ENCODE peak calls at places on chromosomes 7 and 10, in nine cellular contexts. One of them, this sample, is unnamed.

GRCh38 chr7:13841284-13841683 is 148.2 kb downstream of the ETV1 start:
- DNase-seq in AG04449: no peak
- DNase-seq in hepatocyte: peak
- DNase-seq in tibial artery: no peak
- DNase-seq in heart left ventricle: no peak
- DNase-seq in SK-N-SH: no peak
- DNase-seq in brain microvascular endothelial cell: no peak
- DNase-seq in epithelial cell of esophagus: peak
- DNase-seq in cardiac fibroblast: no peak
- DNase-seq in this sample: no peak

GRCh38 chr7:45102785-45103712 is 8.4 kb downstream of the TBRG4 start:
- DNase-seq in AG04449: no peak
- DNase-seq in hepatocyte: no peak
- DNase-seq in tibial artery: no peak
- DNase-seq in heart left ventricle: no peak
- DNase-seq in SK-N-SH: no peak
- DNase-seq in brain microvascular endothelial cell: no peak
- DNase-seq in epithelial cell of esophagus: no peak
- DNase-seq in cardiac fibroblast: no peak
- DNase-seq in this sample: no peak

GRCh38 chr7:43195256-43195655 is 82.8 kb downstream of the HECW1 start:
- DNase-seq in AG04449: no peak
- DNase-seq in hepatocyte: no peak
- DNase-seq in tibial artery: no peak
- DNase-seq in heart left ventricle: no peak
- DNase-seq in SK-N-SH: no peak
- DNase-seq in brain microvascular endothelial cell: no peak
- DNase-seq in epithelial cell of esophagus: no peak
- DNase-seq in cardiac fibroblast: no peak
- DNase-seq in this sample: no peak

GRCh38 chr10:572066-572465 is 117.4 kb downstream of the DIP2C start:
- DNase-seq in AG04449: no peak
- DNase-seq in hepatocyte: no peak
- DNase-seq in tibial artery: no peak
- DNase-seq in heart left ventricle: no peak
- DNase-seq in SK-N-SH: no peak
- DNase-seq in brain microvascular endothelial cell: no peak
- DNase-seq in epithelial cell of esophagus: no peak
- DNase-seq in cardiac fibroblast: no peak
- DNase-seq in this sample: no peak

GRCh38 chr10:110512461-110513187 is 14.9 kb downstream of the DUSP5 start:
- DNase-seq in AG04449: no peak
- DNase-seq in hepatocyte: peak
- DNase-seq in tibial artery: no peak
- DNase-seq in heart left ventricle: no peak
- DNase-seq in SK-N-SH: no peak
- DNase-seq in brain microvascular endothelial cell: peak
- DNase-seq in epithelial cell of esophagus: peak
- DNase-seq in cardiac fibroblast: peak
- DNase-seq in this sample: peak

GRCh38 chr7:17099083-17099973 is 199.1 kb upstream of the AHR start:
- DNase-seq in AG04449: no peak
- DNase-seq in hepatocyte: peak
- DNase-seq in tibial artery: no peak
- DNase-seq in heart left ventricle: no peak
- DNase-seq in SK-N-SH: no peak
- DNase-seq in brain microvascular endothelial cell: no peak
- DNase-seq in epithelial cell of esophagus: peak
- DNase-seq in cardiac fibroblast: peak
- DNase-seq in this sample: no peak

GRCh38 chr7:130500910-130501309 is 9.0 kb downstream of the MEST start:
- DNase-seq in AG04449: no peak
- DNase-seq in hepatocyte: no peak
- DNase-seq in tibial artery: no peak
- DNase-seq in heart left ventricle: no peak
- DNase-seq in SK-N-SH: no peak
- DNase-seq in brain microvascular endothelial cell: no peak
- DNase-seq in epithelial cell of esophagus: no peak
- DNase-seq in cardiac fibroblast: no peak
- DNase-seq in this sample: no peak

GRCh38 chr10:43130756-43131155 is 7.5 kb upstream of the CSGALNACT2 start:
- DNase-seq in AG04449: no peak
- DNase-seq in hepatocyte: no peak
- DNase-seq in tibial artery: no peak
- DNase-seq in heart left ventricle: peak
- DNase-seq in SK-N-SH: peak
- DNase-seq in brain microvascular endothelial cell: no peak
- DNase-seq in epithelial cell of esophagus: peak
- DNase-seq in cardiac fibroblast: no peak
- DNase-seq in this sample: no peak

GRCh38 chr7:100367676-100368613 is 5.3 kb upstream of the PILRA start:
- DNase-seq in AG04449: no peak
- DNase-seq in hepatocyte: no peak
- DNase-seq in tibial artery: no peak
- DNase-seq in heart left ventricle: no peak
- DNase-seq in SK-N-SH: no peak
- DNase-seq in brain microvascular endothelial cell: no peak
- DNase-seq in epithelial cell of esophagus: no peak
- DNase-seq in cardiac fibroblast: no peak
- DNase-seq in this sample: no peak

GRCh38 chr10:75108684-75109458 is 2.6 kb upstream of the SAMD8 start:
- DNase-seq in AG04449: no peak
- DNase-seq in hepatocyte: peak
- DNase-seq in tibial artery: no peak
- DNase-seq in heart left ventricle: peak
- DNase-seq in SK-N-SH: peak
- DNase-seq in brain microvascular endothelial cell: no peak
- DNase-seq in epithelial cell of esophagus: no peak
- DNase-seq in cardiac fibroblast: peak
- DNase-seq in this sample: peak

GRCh38 chr7:120055300-120055699 is 217.7 kb upstream of the KCND2 start:
- DNase-seq in AG04449: peak
- DNase-seq in hepatocyte: no peak
- DNase-seq in tibial artery: no peak
- DNase-seq in heart left ventricle: no peak
- DNase-seq in SK-N-SH: no peak
- DNase-seq in brain microvascular endothelial cell: peak
- DNase-seq in epithelial cell of esophagus: peak
- DNase-seq in cardiac fibroblast: peak
- DNase-seq in this sample: no peak

GRCh38 chr10:32142646-32143045 is 86.4 kb upstream of the KIF5B start:
- DNase-seq in AG04449: no peak
- DNase-seq in hepatocyte: no peak
- DNase-seq in tibial artery: no peak
- DNase-seq in heart left ventricle: no peak
- DNase-seq in SK-N-SH: no peak
- DNase-seq in brain microvascular endothelial cell: peak
- DNase-seq in epithelial cell of esophagus: peak
- DNase-seq in cardiac fibroblast: peak
- DNase-seq in this sample: no peak

GRCh38 chr7:4702961-4703512 is 20.9 kb downstream of the FOXK1 start:
- DNase-seq in AG04449: no peak
- DNase-seq in hepatocyte: no peak
- DNase-seq in tibial artery: no peak
- DNase-seq in heart left ventricle: peak
- DNase-seq in SK-N-SH: no peak
- DNase-seq in brain microvascular endothelial cell: no peak
- DNase-seq in epithelial cell of esophagus: no peak
- DNase-seq in cardiac fibroblast: peak
- DNase-seq in this sample: no peak

GRCh38 chr7:152899482-152900166 is 140.1 kb downstream of the ACTR3B start:
- DNase-seq in AG04449: no peak
- DNase-seq in hepatocyte: no peak
- DNase-seq in tibial artery: no peak
- DNase-seq in heart left ventricle: no peak
- DNase-seq in SK-N-SH: no peak
- DNase-seq in brain microvascular endothelial cell: no peak
- DNase-seq in epithelial cell of esophagus: peak
- DNase-seq in cardiac fibroblast: peak
- DNase-seq in this sample: peak

GRCh38 chr7:93736970-93737369 is 153.6 kb downstream of the TFPI2 start:
- DNase-seq in AG04449: no peak
- DNase-seq in hepatocyte: no peak
- DNase-seq in tibial artery: no peak
- DNase-seq in heart left ventricle: no peak
- DNase-seq in SK-N-SH: no peak
- DNase-seq in brain microvascular endothelial cell: no peak
- DNase-seq in epithelial cell of esophagus: no peak
- DNase-seq in cardiac fibroblast: no peak
- DNase-seq in this sample: no peak

GRCh38 chr10:6337382-6337781 is 134.7 kb downstream of the PFKFB3 start:
- DNase-seq in AG04449: no peak
- DNase-seq in hepatocyte: no peak
- DNase-seq in tibial artery: no peak
- DNase-seq in heart left ventricle: no peak
- DNase-seq in SK-N-SH: no peak
- DNase-seq in brain microvascular endothelial cell: peak
- DNase-seq in epithelial cell of esophagus: no peak
- DNase-seq in cardiac fibroblast: no peak
- DNase-seq in this sample: no peak

GRCh38 chr10:36717118-36717517 is 408.3 kb upstream of the ANKRD30A start:
- DNase-seq in AG04449: no peak
- DNase-seq in hepatocyte: no peak
- DNase-seq in tibial artery: no peak
- DNase-seq in heart left ventricle: no peak
- DNase-seq in SK-N-SH: no peak
- DNase-seq in brain microvascular endothelial cell: no peak
- DNase-seq in epithelial cell of esophagus: no peak
- DNase-seq in cardiac fibroblast: no peak
- DNase-seq in this sample: no peak

GRCh38 chr7:44883961-44884360 is 1.4 kb downstream of the PURB start:
- DNase-seq in AG04449: no peak
- DNase-seq in hepatocyte: no peak
- DNase-seq in tibial artery: no peak
- DNase-seq in heart left ventricle: no peak
- DNase-seq in SK-N-SH: no peak
- DNase-seq in brain microvascular endothelial cell: no peak
- DNase-seq in epithelial cell of esophagus: no peak
- DNase-seq in cardiac fibroblast: no peak
- DNase-seq in this sample: no peak

GRCh38 chr7:138785587-138786437 is 12.0 kb upstream of the TMEM213 start:
- DNase-seq in AG04449: no peak
- DNase-seq in hepatocyte: no peak
- DNase-seq in tibial artery: no peak
- DNase-seq in heart left ventricle: no peak
- DNase-seq in SK-N-SH: no peak
- DNase-seq in brain microvascular endothelial cell: peak
- DNase-seq in epithelial cell of esophagus: peak
- DNase-seq in cardiac fibroblast: peak
- DNase-seq in this sample: no peak
- TF ChIP-seq CTCF in AG04449: no peak
- TF ChIP-seq CTCF in hepatocyte: no peak
- TF ChIP-seq CTCF in tibial artery: no peak
- TF ChIP-seq CTCF in heart left ventricle: no peak
- TF ChIP-seq CTCF in SK-N-SH: no peak
- TF ChIP-seq CTCF in brain microvascular endothelial cell: peak
- TF ChIP-seq CTCF in epithelial cell of esophagus: no peak
- TF ChIP-seq CTCF in cardiac fibroblast: no peak
- TF ChIP-seq CTCF in this sample: no peak

GRCh38 chr10:119597405-119598186 is 832 bp upstream of the TIAL1 start:
- DNase-seq in AG04449: no peak
- DNase-seq in hepatocyte: no peak
- DNase-seq in tibial artery: no peak
- DNase-seq in heart left ventricle: no peak
- DNase-seq in SK-N-SH: no peak
- DNase-seq in brain microvascular endothelial cell: no peak
- DNase-seq in epithelial cell of esophagus: no peak
- DNase-seq in cardiac fibroblast: no peak
- DNase-seq in this sample: peak
- H3K4me3 ChIP-seq in AG04449: peak
- H3K4me3 ChIP-seq in hepatocyte: no peak
- H3K4me3 ChIP-seq in tibial artery: peak
- H3K4me3 ChIP-seq in heart left ventricle: peak
- H3K4me3 ChIP-seq in SK-N-SH: peak
- H3K4me3 ChIP-seq in brain microvascular endothelial cell: peak
- H3K4me3 ChIP-seq in epithelial cell of esophagus: peak
- H3K4me3 ChIP-seq in cardiac fibroblast: peak
- H3K4me3 ChIP-seq in this sample: peak

DNA sequence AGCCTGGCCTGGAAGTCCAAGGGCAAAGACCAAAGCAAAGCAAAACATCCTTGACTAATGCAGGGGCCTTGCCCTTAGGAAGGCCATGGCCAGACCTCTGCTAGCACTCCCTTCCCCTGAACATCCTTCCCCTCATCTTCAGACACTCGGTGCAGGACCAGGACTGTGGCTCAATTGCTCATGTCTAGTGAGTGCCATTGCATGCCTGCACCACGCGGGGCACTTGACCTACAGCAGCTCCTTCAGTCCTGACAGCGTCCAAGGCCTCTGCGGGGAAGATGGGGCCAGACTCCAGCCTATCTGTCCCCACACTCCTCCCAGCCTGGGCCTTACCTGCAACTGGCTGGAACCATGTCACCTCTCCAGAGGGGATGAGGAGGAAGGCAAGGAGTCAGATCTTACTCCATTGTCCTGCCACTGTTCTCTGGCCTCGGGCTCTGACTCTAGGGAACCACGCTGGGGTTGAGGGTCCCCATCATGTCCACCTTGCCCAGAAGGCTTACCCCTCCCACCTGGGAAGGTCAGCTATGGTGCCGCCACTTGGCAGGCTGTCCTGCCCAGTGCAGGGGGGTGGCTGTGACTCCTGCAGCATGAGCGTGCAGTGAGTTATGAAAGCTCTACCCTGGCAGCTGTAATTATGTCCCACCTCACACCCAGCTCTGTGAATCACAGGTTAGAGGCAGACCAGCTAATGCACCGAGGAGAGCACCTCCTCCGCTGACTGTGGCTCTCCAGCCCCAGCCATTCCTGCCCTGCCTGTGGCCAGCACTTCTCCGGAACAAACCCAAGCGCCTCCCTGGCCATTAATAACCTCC is 16.1 kb downstream of the DRGX start:
- DNase-seq in AG04449: no peak
- DNase-seq in hepatocyte: no peak
- DNase-seq in tibial artery: no peak
- DNase-seq in heart left ventricle: no peak
- DNase-seq in SK-N-SH: no peak
- DNase-seq in brain microvascular endothelial cell: no peak
- DNase-seq in epithelial cell of esophagus: peak
- DNase-seq in cardiac fibroblast: no peak
- DNase-seq in this sample: no peak
- TF ChIP-seq CTCF in AG04449: peak
- TF ChIP-seq CTCF in hepatocyte: no peak
- TF ChIP-seq CTCF in tibial artery: no peak
- TF ChIP-seq CTCF in heart left ventricle: peak
- TF ChIP-seq CTCF in SK-N-SH: no peak
- TF ChIP-seq CTCF in brain microvascular endothelial cell: peak
- TF ChIP-seq CTCF in epithelial cell of esophagus: peak
- TF ChIP-seq CTCF in cardiac fibroblast: peak
- TF ChIP-seq CTCF in this sample: no peak

GRCh38 chr7:113119429-113119828 is 1.1 kb upstream of the SMIM30 start:
- DNase-seq in AG04449: no peak
- DNase-seq in hepatocyte: no peak
- DNase-seq in tibial artery: no peak
- DNase-seq in heart left ventricle: no peak
- DNase-seq in SK-N-SH: no peak
- DNase-seq in brain microvascular endothelial cell: no peak
- DNase-seq in epithelial cell of esophagus: no peak
- DNase-seq in cardiac fibroblast: no peak
- DNase-seq in this sample: no peak
- H3K4me3 ChIP-seq in AG04449: no peak
- H3K4me3 ChIP-seq in hepatocyte: no peak
- H3K4me3 ChIP-seq in tibial artery: no peak
- H3K4me3 ChIP-seq in heart left ventricle: no peak
- H3K4me3 ChIP-seq in SK-N-SH: no peak
- H3K4me3 ChIP-seq in brain microvascular endothelial cell: no peak
- H3K4me3 ChIP-seq in epithelial cell of esophagus: no peak
- H3K4me3 ChIP-seq in cardiac fibroblast: no peak
- H3K4me3 ChIP-seq in this sample: no peak

This sample was measured in A673.